ENCODE peak calls at places on chromosomes 6 and 20, in four cellular contexts. E is WTC11, V is GM12878, N is HepG2. G is an unnamed sample.

GRCh38 chr6:139257821-139258398 is 33.9 kb downstream of the TXLNB start:
- DNase-seq in E (no peak), V (no peak), N (no peak), G (no peak)

GRCh38 chr6:30743099-30744053 is 889 bp upstream of the FLOT1 start:
- DNase-seq in E (no peak), V (no peak), N (no peak), G (peak; percentile 65)

GRCh38 chr20:15491564-15491963 is 1081.7 kb downstream of the KIF16B start:
- DNase-seq in E (peak; percentile 54), N (no peak), V (no peak), G (no peak)

GRCh38 chr20:40279390-40279789 is 409.6 kb downstream of the MAFB start:
- DNase-seq in N (no peak), E (no peak), V (no peak), G (no peak)

GRCh38 chr6:133368664-133369063 is 127.5 kb downstream of the EYA4 start:
- DNase-seq in N (peak; percentile 22), V (no peak), E (no peak), G (no peak)

GRCh38 chr20:32964575-32964974 is 39.7 kb downstream of the SUN5 start:
- DNase-seq in N (no peak), E (no peak), V (no peak), G (no peak)

GRCh38 chr6:144845181-144845580 is 560.0 kb downstream of the UTRN start:
- DNase-seq in V (no peak), E (no peak), N (no peak), G (no peak)

GRCh38 chr6:35392773-35393672 is 50.7 kb downstream of the PPARD start:
- DNase-seq in V (no peak), E (no peak), N (peak; percentile 28), G (peak; percentile 79)

GRCh38 chr20:54938707-54939106 is 463.3 kb downstream of the DOK5 start:
- DNase-seq in V (no peak), N (no peak), E (no peak), G (no peak)

GRCh38 chr6:50610562-50610961 is 102.8 kb upstream of the TFAP2D start:
- DNase-seq in N (no peak), V (no peak), E (no peak), G (no peak)

GRCh38 chr6:110415297-110415916 is at the start of gene DDO:
- DNase-seq in E (no peak), N (peak; percentile 86), V (no peak), G (no peak)

GRCh38 chr20:40393161-40393560 is 295.9 kb downstream of the MAFB start:
- DNase-seq in V (no peak), N (no peak), E (no peak), G (no peak)

GRCh38 chr6:75437451-75438185 is 56.0 kb downstream of the FILIP1 start:
- DNase-seq in V (no peak), E (no peak), N (no peak), G (no peak)

GRCh38 chr6:143806282-143807102 is 36.6 kb upstream of the LTV1 start:
- DNase-seq in E (no peak), N (no peak), V (no peak), G (peak; percentile 95)

GRCh38 chr6:133817460-133818047 is 71.4 kb upstream of the TCF21 start:
- DNase-seq in N (peak; percentile 34), E (peak; percentile 88), V (no peak), G (peak; percentile 61)

GRCh38 chr6:99350573-99350972 is 1.1 kb upstream of the FAXC start:
- DNase-seq in V (no peak), E (peak; percentile 18), N (no peak), G (no peak)

GRCh38 chr20:33746325-33746998 is 14.7 kb downstream of the ZNF341 start:
- DNase-seq in E (no peak), N (no peak), V (no peak), G (no peak)

GRCh38 chr6:158211273-158212055 is 43.3 kb downstream of the GTF2H5 start:
- DNase-seq in E (no peak), V (no peak), N (no peak), G (no peak)

GRCh38 chr20:38082894-38083293 is 49.3 kb downstream of the RPRD1B start:
- DNase-seq in N (peak; percentile 93), E (no peak), V (no peak), G (no peak)

GRCh38 chr6:170063431-170063830 is 227.4 kb downstream of the DLL1 start:
- DNase-seq in N (no peak), E (no peak), V (no peak), G (no peak)

GRCh38 chr20:21109144-21109543 is 3.0 kb upstream of the LINC00237 start:
- DNase-seq in E (no peak), N (peak; percentile 44), V (no peak), G (no peak)

GRCh38 chr6:37536462-37537225 is 37.0 kb upstream of the CCDC167 start:
- DNase-seq in N (no peak), E (peak; percentile 47), V (no peak), G (no peak)

GRCh38 chr6:37541346-37541745 is 41.7 kb upstream of the CCDC167 start:
- DNase-seq in V (no peak), N (no peak), E (no peak), G (no peak)

GRCh38 chr6:37538107-37538506 is 38.4 kb upstream of the CCDC167 start:
- DNase-seq in N (peak; percentile 39), V (no peak), E (peak; percentile 63), G (peak; percentile 77)

GRCh38 chr6:37539706-37540352 is 40.1 kb upstream of the CCDC167 start:
- DNase-seq in V (no peak), N (no peak), E (no peak), G (no peak)

DNA sequence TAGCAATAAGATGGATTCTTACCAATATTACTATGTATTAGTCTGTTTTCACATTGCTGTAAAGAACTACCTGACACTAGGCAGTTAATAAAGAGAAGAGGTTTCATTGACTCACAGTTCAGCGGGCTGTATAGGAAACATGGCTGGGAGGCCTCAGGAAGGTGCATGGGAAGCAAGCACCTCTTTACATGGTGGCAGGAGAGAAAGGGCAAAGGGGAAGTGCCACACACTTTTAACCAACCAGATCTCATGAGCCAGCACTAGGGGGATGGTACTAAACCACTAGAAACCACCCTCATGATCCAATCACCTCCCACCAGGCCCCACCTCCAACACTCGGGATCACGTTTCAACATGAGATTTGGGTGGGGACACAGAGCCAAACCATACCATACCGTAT is 40.7 kb upstream of the CCDC167 start:
- DNase-seq in N (no peak), V (no peak), E (no peak), G (no peak)
- TF ChIP-seq MAX in N (no peak), V (no peak), E (no peak), G (no peak)

GRCh38 chr6:114344971-114345274 is 2.1 kb upstream of the HS3ST5 start:
- DNase-seq in N (no peak), V (no peak), E (no peak), G (no peak)

GRCh38 chr6:114343782-114344144 is 940 bp upstream of the HS3ST5 start:
- DNase-seq in N (no peak), E (no peak), V (no peak), G (no peak)

GRCh38 chr6:114344216-114344970 is 1.6 kb upstream of the HS3ST5 start:
- DNase-seq in V (no peak), N (no peak), E (no peak), G (no peak)

GRCh38 chr6:114342086-114342825 is 567 bp downstream of the HS3ST5 start:
- DNase-seq in V (no peak), N (no peak), E (peak; percentile 59), G (no peak)

DNA sequence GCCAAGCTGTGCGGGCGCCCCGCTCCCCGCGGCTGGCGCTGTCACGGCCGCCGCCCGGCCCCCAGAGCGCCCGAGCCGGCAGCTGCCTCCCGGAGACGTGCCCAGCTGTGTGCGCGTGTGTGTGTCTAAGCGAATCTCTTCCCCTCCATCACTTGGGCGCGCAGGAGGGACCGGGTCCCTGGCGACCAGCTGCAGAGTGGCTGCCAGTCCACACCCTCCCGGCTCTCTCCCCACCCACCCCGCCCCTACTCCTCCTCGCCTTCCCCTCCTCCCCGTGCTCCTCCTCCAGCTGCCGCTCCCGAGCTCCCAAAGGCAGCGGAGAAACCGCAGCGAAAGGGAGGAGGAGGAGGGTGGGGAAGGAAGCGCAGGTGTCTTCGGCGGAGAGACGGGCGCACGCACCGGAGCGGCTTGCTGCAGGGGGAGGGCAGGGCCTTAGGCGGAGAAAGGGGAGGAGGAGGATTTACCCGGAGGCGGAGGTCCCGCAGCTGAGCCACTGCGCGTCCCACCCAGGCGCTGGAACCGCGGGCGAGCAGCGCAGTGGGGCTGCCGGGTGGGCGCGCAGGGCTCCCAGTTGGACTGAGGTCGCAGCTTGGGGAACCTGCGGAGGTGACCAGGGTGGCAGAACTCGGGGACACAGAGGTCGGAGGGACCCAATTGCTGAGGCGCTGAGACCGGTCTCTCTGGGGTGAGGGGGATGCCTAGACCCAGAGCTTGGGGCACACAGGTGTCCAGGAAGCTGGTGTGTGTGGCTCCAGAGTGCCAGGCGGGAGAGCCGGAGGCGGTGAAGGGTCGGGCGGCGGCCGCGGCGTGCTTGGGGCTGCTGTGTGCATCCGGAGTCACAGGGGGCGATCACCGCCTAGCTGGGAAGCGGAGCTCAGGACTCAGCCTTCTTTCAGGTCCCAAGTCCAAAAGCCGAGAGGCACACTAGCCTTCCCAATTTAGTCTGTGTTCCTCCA is at the start of gene HS3ST5:
- DNase-seq in E (peak; percentile 91), N (peak; percentile 57), V (no peak), G (no peak)
- TF ChIP-seq CBFB in E (peak; percentile 80), N (no peak), V (no peak), G (no peak)

GRCh38 chr20:1363522-1363921 is 29.3 kb downstream of the FKBP1A start:
- DNase-seq in E (no peak), N (no peak), V (no peak), G (no peak)
- TF ChIP-seq MAX in E (no peak), N (no peak), V (no peak), G (no peak)

GRCh38 chr6:22673474-22673873 is 104.1 kb downstream of the HDGFL1 start:
- DNase-seq in N (no peak), V (no peak), E (no peak), G (no peak)
- TF ChIP-seq CBFB in N (no peak), V (no peak), E (no peak), G (no peak)

GRCh38 chr20:24406761-24407550 is 62.5 kb upstream of the SYNDIG1 start:
- DNase-seq in V (no peak), N (no peak), E (no peak), G (no peak)
- TF ChIP-seq MAX in V (no peak), N (no peak), E (no peak), G (no peak)

GRCh38 chr20:36543187-36544133 is 2.1 kb downstream of the MYL9 start:
- DNase-seq in N (no peak), V (no peak), E (no peak), G (no peak)
- TF ChIP-seq CBFB in N (no peak), V (no peak), E (no peak), G (no peak)

G was measured in K562.